ENCODE peak calls at places on chromosomes 1 and 21, in six cellular contexts. Z, G, K, L, C and W are unnamed samples.

GRCh38 chr1:155873860-155874259 is 14.5 kb downstream of the SYT11 start:
- DNase-seq in Z (peak), G (peak), K (no peak), L (peak), C (no peak), W (peak)

GRCh38 chr1:174990382-174990999 is 9.3 kb upstream of the CACYBP start:
- DNase-seq in Z (peak), G (peak), K (peak), L (peak), C (peak), W (peak)

GRCh38 chr1:227934476-227935313 is 13.0 kb downstream of the WNT9A start:
- DNase-seq in Z (peak), G (peak), K (no peak), L (peak), C (peak), W (peak)

GRCh38 chr1:10122926-10123325 is 87.4 kb upstream of the KIF1B start:
- DNase-seq in Z (peak), G (no peak), K (no peak), L (peak), C (no peak), W (no peak)

GRCh38 chr1:86822463-86822862 is 91.5 kb downstream of the SELENOF start:
- DNase-seq in Z (no peak), G (no peak), K (no peak), L (no peak), C (no peak), W (no peak)

GRCh38 chr1:24142546-24143431 is at the start of gene IL22RA1:
- DNase-seq in Z (no peak), G (peak), K (no peak), L (no peak), C (peak), W (peak)

GRCh38 chr1:239914827-239915231 is 176.9 kb upstream of the FMN2 start:
- DNase-seq in Z (peak), G (peak), K (no peak), L (peak), C (peak), W (peak)

GRCh38 chr1:247913786-247914185 is 6.3 kb upstream of the OR2T8 start:
- DNase-seq in Z (no peak), G (no peak), K (no peak), L (no peak), C (no peak), W (no peak)

GRCh38 chr1:64624859-64625258 is 120.0 kb upstream of the RAVER2 start:
- DNase-seq in Z (no peak), G (no peak), K (no peak), L (no peak), C (no peak), W (no peak)

GRCh38 chr1:9369964-9370788 is 77.5 kb downstream of the SPSB1 start:
- DNase-seq in Z (no peak), G (peak), K (no peak), L (no peak), C (peak), W (no peak)

GRCh38 chr1:28965271-28965870 is 51.0 kb downstream of the EPB41 start:
- DNase-seq in Z (no peak), G (peak), K (no peak), L (no peak), C (peak), W (peak)

GRCh38 chr1:229334716-229335115 is 8.1 kb downstream of the CCSAP start:
- DNase-seq in Z (no peak), G (no peak), K (no peak), L (no peak), C (no peak), W (no peak)

GRCh38 chr1:111538343-111539035 is 35.1 kb upstream of the ADORA3 start:
- DNase-seq in Z (peak), G (no peak), K (no peak), L (peak), C (no peak), W (peak)

GRCh38 chr1:115666702-115667101 is 24.9 kb downstream of the VANGL1 start:
- DNase-seq in Z (no peak), G (no peak), K (no peak), L (no peak), C (no peak), W (no peak)

GRCh38 chr1:29767088-29767685 is 530.9 kb downstream of the PTPRU start:
- DNase-seq in Z (no peak), G (no peak), K (no peak), L (no peak), C (no peak), W (no peak)

GRCh38 chr1:204990721-204991341 is 52.2 kb upstream of the CNTN2 start:
- DNase-seq in Z (no peak), G (no peak), K (no peak), L (no peak), C (no peak), W (no peak)

GRCh38 chr1:241647658-241648057 is 4.4 kb upstream of the WDR64 start:
- DNase-seq in Z (no peak), G (peak), K (no peak), L (no peak), C (no peak), W (peak)

GRCh38 chr1:246537887-246538286 is 28.2 kb downstream of the TFB2M start:
- DNase-seq in Z (no peak), G (peak), K (no peak), L (no peak), C (no peak), W (no peak)

GRCh38 chr1:110385369-110385768 is 5.5 kb downstream of the SLC16A4 start:
- DNase-seq in Z (no peak), G (no peak), K (no peak), L (no peak), C (no peak), W (no peak)

GRCh38 chr21:36854391-36854790 is 112.1 kb downstream of the HLCS start:
- DNase-seq in Z (no peak), G (peak), K (peak), L (peak), C (no peak), W (peak)

GRCh38 chr1:155989242-155989991 is 11.1 kb upstream of the ARHGEF2 start:
- DNase-seq in Z (peak), G (peak), K (peak), L (peak), C (peak), W (peak)

DNA sequence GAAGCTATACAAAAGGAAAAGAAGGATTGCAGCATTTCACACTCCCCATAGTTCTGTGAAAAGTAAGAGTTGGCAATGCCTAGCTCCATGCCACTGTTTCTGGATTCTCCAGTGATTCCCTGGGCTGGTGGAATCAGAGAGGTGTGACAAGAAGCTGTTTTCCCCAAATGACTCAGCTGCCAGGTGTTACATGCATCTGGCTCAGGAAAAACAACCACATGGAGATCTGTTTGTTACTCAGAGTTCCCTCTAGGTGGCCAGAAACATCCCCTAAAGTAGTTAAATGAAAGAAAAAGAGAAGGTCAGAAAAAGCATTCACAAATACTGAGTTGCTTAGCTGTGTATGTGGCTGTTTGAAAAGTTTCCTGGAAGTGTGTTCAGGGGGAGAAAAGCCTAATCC is 115.8 kb downstream of the UCK2 start:
- DNase-seq in Z (no peak), G (peak), K (peak), L (peak), C (no peak), W (peak)
- TF ChIP-seq CTCF in Z (peak), G (no peak), K (no peak), L (no peak), C (no peak), W (no peak)

GRCh38 chr1:178692564-178693327 is 32.3 kb upstream of the RALGPS2 start:
- DNase-seq in Z (no peak), G (no peak), K (no peak), L (no peak), C (no peak), W (no peak)
- TF ChIP-seq CTCF in Z (no peak), G (no peak), K (no peak), L (no peak), C (no peak), W (no peak)

DNA sequence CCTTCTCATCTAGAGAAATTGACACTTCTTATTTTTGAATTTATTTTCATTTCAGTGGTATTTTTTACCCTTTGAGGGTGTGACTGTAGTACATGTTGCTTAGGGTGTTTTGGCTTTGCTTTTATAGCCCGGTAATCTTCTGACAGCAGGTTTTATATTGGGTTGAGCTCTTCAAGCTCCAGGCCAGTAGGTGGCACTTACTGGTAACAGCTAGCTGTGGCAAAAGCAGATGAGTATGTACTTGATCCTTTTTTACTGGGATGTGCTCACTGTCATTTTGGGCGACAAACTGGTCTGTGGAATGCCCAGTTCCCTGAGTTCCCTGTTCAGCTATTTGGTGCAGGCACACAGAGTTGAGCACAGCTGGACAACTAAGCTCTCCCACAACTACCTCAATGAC is 916.2 kb upstream of the B3GALT2 start:
- DNase-seq in Z (peak), G (peak), K (no peak), L (peak), C (no peak), W (peak)
- TF ChIP-seq CTCF in Z (peak), G (no peak), K (peak), L (peak), C (no peak), W (no peak)

GRCh38 chr1:15360681-15361080 is 49.0 kb upstream of the EFHD2 start:
- DNase-seq in Z (no peak), G (no peak), K (no peak), L (no peak), C (no peak), W (no peak)

GRCh38 chr1:15362737-15363128 is 47.0 kb upstream of the EFHD2 start:
- DNase-seq in Z (no peak), G (no peak), K (no peak), L (no peak), C (no peak), W (no peak)

GRCh38 chr1:15362096-15362736 is 47.5 kb upstream of the EFHD2 start:
- DNase-seq in Z (no peak), G (no peak), K (no peak), L (no peak), C (no peak), W (no peak)

GRCh38 chr1:15368888-15369287 is 40.8 kb upstream of the EFHD2 start:
- DNase-seq in Z (no peak), G (no peak), K (no peak), L (no peak), C (no peak), W (no peak)

DNA sequence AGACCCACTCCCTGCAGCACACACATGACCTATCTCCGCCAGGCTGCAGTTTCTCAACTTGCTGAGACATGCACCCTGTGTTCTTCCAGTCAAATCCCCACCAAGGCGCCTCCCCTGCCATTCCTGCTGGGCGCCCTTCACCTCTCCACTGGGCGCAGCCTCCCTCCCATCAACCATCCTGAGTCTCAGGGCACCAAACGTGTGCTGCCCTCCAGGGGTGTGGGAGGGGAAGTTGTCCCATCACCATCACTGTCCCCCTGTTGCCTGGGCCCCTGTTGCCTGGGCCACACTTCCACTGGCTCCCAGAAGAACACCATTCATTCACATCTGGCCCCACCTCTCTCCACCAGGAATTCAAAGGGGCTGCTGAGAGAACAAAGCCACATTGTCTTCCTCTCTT is 44.9 kb upstream of the EFHD2 start:
- DNase-seq in Z (no peak), G (peak), K (no peak), L (no peak), C (peak), W (peak)
- TF ChIP-seq CTCF in Z (peak), G (peak), K (no peak), L (no peak), C (no peak), W (no peak)

DNA sequence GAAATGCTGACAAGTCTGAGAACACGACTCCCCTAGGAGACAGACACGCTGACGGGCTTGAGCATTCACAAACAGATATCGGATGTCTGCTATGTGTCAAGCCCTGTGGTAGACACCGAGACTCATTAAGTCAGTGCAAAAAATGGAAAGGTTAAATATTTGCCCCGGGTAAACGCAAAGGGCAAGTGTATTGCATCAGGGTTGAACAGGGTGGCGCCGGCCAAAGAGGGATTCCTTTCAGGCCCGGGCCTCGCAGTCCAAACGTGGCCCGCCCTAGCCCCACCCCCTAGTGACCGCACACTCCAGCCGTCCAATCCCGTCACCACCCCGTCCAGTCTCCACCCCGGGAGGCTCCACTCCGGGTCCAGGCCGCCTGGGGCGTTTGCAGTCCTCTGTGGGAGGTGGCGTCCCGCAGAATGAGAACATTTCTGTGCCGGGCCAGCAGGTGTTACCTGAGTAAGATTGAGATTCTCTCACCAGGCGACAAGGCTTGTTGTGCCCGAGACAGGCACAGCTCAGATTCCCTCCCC is 16.3 kb upstream of the TMEM9 start:
- DNase-seq in Z (peak), G (peak), K (peak), L (peak), C (peak), W (peak)
- TF ChIP-seq CTCF in Z (no peak), G (no peak), K (no peak), L (no peak), C (no peak), W (no peak)

GRCh38 chr1:12015499-12015898 is 3.8 kb upstream of the MIIP start:
- DNase-seq in Z (no peak), G (peak), K (no peak), L (no peak), C (no peak), W (no peak)

GRCh38 chr1:12012560-12013316 is 6.6 kb upstream of the MIIP start:
- DNase-seq in Z (no peak), G (no peak), K (no peak), L (no peak), C (no peak), W (no peak)

GRCh38 chr1:12013317-12013588 is 6.0 kb upstream of the MIIP start:
- DNase-seq in Z (no peak), G (no peak), K (no peak), L (no peak), C (no peak), W (no peak)

GRCh38 chr1:12015001-12015491 is 4.3 kb upstream of the MIIP start:
- DNase-seq in Z (peak), G (peak), K (no peak), L (no peak), C (peak), W (no peak)

GRCh38 chr1:12014141-12014981 is 4.9 kb upstream of the MIIP start:
- DNase-seq in Z (peak), G (peak), K (no peak), L (no peak), C (peak), W (no peak)
- TF ChIP-seq CTCF in Z (peak), G (peak), K (no peak), L (peak), C (no peak), W (no peak)